ENCODE peak calls at places on chromosomes 4 and X, in six cellular contexts. One of them, this sample, is unnamed.

GRCh38 chr4:168164915-168165548 is 72.7 kb downstream of the ANXA10 start:
- DNase-seq in lower lobe of right lung: no peak
- DNase-seq in upper lobe of left lung: no peak
- DNase-seq in neural progenitor cell: no peak
- DNase-seq in ovary: no peak
- DNase-seq in lung: no peak
- DNase-seq in this sample: no peak

GRCh38 chr4:54152846-54153600 is 53.1 kb downstream of the GSX2 start:
- DNase-seq in lower lobe of right lung: no peak
- DNase-seq in upper lobe of left lung: no peak
- DNase-seq in neural progenitor cell: no peak
- DNase-seq in ovary: no peak
- DNase-seq in lung: no peak
- DNase-seq in this sample: peak; percentile 41

GRCh38 chr4:100428051-100428450 is 89.8 kb downstream of the EMCN start:
- DNase-seq in lower lobe of right lung: no peak
- DNase-seq in upper lobe of left lung: peak; percentile 30
- DNase-seq in neural progenitor cell: no peak
- DNase-seq in ovary: no peak
- DNase-seq in lung: no peak
- DNase-seq in this sample: no peak

GRCh38 chrX:2325076-2325784 is 175.5 kb downstream of the DHRSX start:
- DNase-seq in lower lobe of right lung: peak; percentile 55
- DNase-seq in upper lobe of left lung: peak; percentile 90
- DNase-seq in neural progenitor cell: no peak
- DNase-seq in ovary: peak; percentile 87
- DNase-seq in lung: peak; percentile 84
- DNase-seq in this sample: peak; percentile 56

GRCh38 chrX:145533534-145533933 is 284.1 kb upstream of the SLITRK2 start:
- DNase-seq in lower lobe of right lung: no peak
- DNase-seq in upper lobe of left lung: no peak
- DNase-seq in neural progenitor cell: no peak
- DNase-seq in ovary: no peak
- DNase-seq in lung: no peak
- DNase-seq in this sample: no peak

GRCh38 chr4:30719363-30720020 is 677 bp upstream of the PCDH7 start:
- DNase-seq in lower lobe of right lung: no peak
- DNase-seq in upper lobe of left lung: no peak
- DNase-seq in neural progenitor cell: peak; percentile 87
- DNase-seq in ovary: peak; percentile 45
- DNase-seq in lung: no peak
- DNase-seq in this sample: no peak

GRCh38 chr4:122695226-122695625 is 37.3 kb upstream of the BBS12 start:
- DNase-seq in lower lobe of right lung: no peak
- DNase-seq in upper lobe of left lung: no peak
- DNase-seq in neural progenitor cell: no peak
- DNase-seq in ovary: no peak
- DNase-seq in lung: no peak
- DNase-seq in this sample: no peak

GRCh38 chr4:41506071-41506470 is 31.9 kb upstream of the LIMCH1 start:
- DNase-seq in lower lobe of right lung: no peak
- DNase-seq in upper lobe of left lung: no peak
- DNase-seq in neural progenitor cell: no peak
- DNase-seq in ovary: no peak
- DNase-seq in lung: no peak
- DNase-seq in this sample: no peak

GRCh38 chr4:104750008-104750407 is 255.3 kb upstream of the CXXC4 start:
- DNase-seq in lower lobe of right lung: no peak
- DNase-seq in upper lobe of left lung: no peak
- DNase-seq in neural progenitor cell: no peak
- DNase-seq in ovary: no peak
- DNase-seq in lung: no peak
- DNase-seq in this sample: no peak

GRCh38 chr4:39689970-39690369 is 8.0 kb upstream of the UBE2K start:
- DNase-seq in lower lobe of right lung: no peak
- DNase-seq in upper lobe of left lung: no peak
- DNase-seq in neural progenitor cell: no peak
- DNase-seq in ovary: no peak
- DNase-seq in lung: no peak
- DNase-seq in this sample: no peak

GRCh38 chr4:152663203-152664066 is 16.4 kb downstream of the TMEM154 start:
- DNase-seq in lower lobe of right lung: no peak
- DNase-seq in upper lobe of left lung: no peak
- DNase-seq in neural progenitor cell: no peak
- DNase-seq in ovary: no peak
- DNase-seq in lung: no peak
- DNase-seq in this sample: no peak

GRCh38 chr4:140427919-140428471 is 547 bp upstream of the CLGN start:
- DNase-seq in lower lobe of right lung: no peak
- DNase-seq in upper lobe of left lung: no peak
- DNase-seq in neural progenitor cell: no peak
- DNase-seq in ovary: no peak
- DNase-seq in lung: no peak
- DNase-seq in this sample: no peak

GRCh38 chrX:35380808-35381700 is 417.1 kb upstream of the MAGEB16 start:
- DNase-seq in lower lobe of right lung: no peak
- DNase-seq in upper lobe of left lung: no peak
- DNase-seq in neural progenitor cell: peak; percentile 36
- DNase-seq in ovary: no peak
- DNase-seq in lung: no peak
- DNase-seq in this sample: no peak

GRCh38 chr4:13783800-13784411 is 156.4 kb upstream of the BOD1L1 start:
- DNase-seq in lower lobe of right lung: no peak
- DNase-seq in upper lobe of left lung: no peak
- DNase-seq in neural progenitor cell: peak; percentile 42
- DNase-seq in ovary: no peak
- DNase-seq in lung: no peak
- DNase-seq in this sample: no peak

GRCh38 chr4:116906758-116907157 is 178.6 kb downstream of the TRAM1L1 start:
- DNase-seq in lower lobe of right lung: no peak
- DNase-seq in upper lobe of left lung: no peak
- DNase-seq in neural progenitor cell: no peak
- DNase-seq in ovary: no peak
- DNase-seq in lung: no peak
- DNase-seq in this sample: no peak

GRCh38 chr4:151484396-151485102 is 75.6 kb downstream of the FHIP1A start:
- DNase-seq in lower lobe of right lung: no peak
- DNase-seq in upper lobe of left lung: no peak
- DNase-seq in neural progenitor cell: peak; percentile 26
- DNase-seq in ovary: no peak
- DNase-seq in lung: no peak
- DNase-seq in this sample: no peak

GRCh38 chr4:81506731-81507130 is 35.0 kb upstream of the RASGEF1B start:
- DNase-seq in lower lobe of right lung: no peak
- DNase-seq in upper lobe of left lung: no peak
- DNase-seq in neural progenitor cell: no peak
- DNase-seq in ovary: no peak
- DNase-seq in lung: no peak
- DNase-seq in this sample: no peak
- H3K4me1 ChIP-seq in lower lobe of right lung: peaks cover 46% of the 10 kb centered on the region
- H3K4me1 ChIP-seq in upper lobe of left lung: peaks cover 58% of the 10 kb centered on the region
- H3K4me1 ChIP-seq in neural progenitor cell: peaks cover 15% of the 10 kb centered on the region
- H3K4me1 ChIP-seq in ovary: no peaks in the 10 kb centered on the region
- H3K4me1 ChIP-seq in lung: peaks cover 8% of the 10 kb centered on the region
- H3K4me1 ChIP-seq in this sample: no peaks in the 10 kb centered on the region

GRCh38 chrX:84192006-84192405 is 4.0 kb upstream of the RPS6KA6 start:
- DNase-seq in lower lobe of right lung: no peak
- DNase-seq in upper lobe of left lung: no peak
- DNase-seq in neural progenitor cell: no peak
- DNase-seq in ovary: no peak
- DNase-seq in lung: no peak
- DNase-seq in this sample: no peak
- H3K4me3 ChIP-seq in lower lobe of right lung: no peak overlapping the region
- H3K4me3 ChIP-seq in upper lobe of left lung: no peak overlapping the region
- H3K4me3 ChIP-seq in neural progenitor cell: no peak overlapping the region
- H3K4me3 ChIP-seq in ovary: no peak overlapping the region
- H3K4me3 ChIP-seq in lung: no peak overlapping the region
- H3K4me3 ChIP-seq in this sample: no peak overlapping the region

GRCh38 chr4:76212301-76212700 is 1.3 kb downstream of the SCARB2 start:
- DNase-seq in lower lobe of right lung: no peak
- DNase-seq in upper lobe of left lung: no peak
- DNase-seq in neural progenitor cell: no peak
- DNase-seq in ovary: no peak
- DNase-seq in lung: no peak
- DNase-seq in this sample: no peak
- H3K4me1 ChIP-seq in lower lobe of right lung: peaks cover 88% of the 10 kb centered on the region
- H3K4me1 ChIP-seq in upper lobe of left lung: peaks cover 70% of the 10 kb centered on the region
- H3K4me1 ChIP-seq in neural progenitor cell: peaks cover 23% of the 10 kb centered on the region
- H3K4me1 ChIP-seq in ovary: peaks cover 17% of the 10 kb centered on the region
- H3K4me1 ChIP-seq in lung: peaks cover 12% of the 10 kb centered on the region
- H3K4me1 ChIP-seq in this sample: peaks cover 2% of the 10 kb centered on the region

DNA sequence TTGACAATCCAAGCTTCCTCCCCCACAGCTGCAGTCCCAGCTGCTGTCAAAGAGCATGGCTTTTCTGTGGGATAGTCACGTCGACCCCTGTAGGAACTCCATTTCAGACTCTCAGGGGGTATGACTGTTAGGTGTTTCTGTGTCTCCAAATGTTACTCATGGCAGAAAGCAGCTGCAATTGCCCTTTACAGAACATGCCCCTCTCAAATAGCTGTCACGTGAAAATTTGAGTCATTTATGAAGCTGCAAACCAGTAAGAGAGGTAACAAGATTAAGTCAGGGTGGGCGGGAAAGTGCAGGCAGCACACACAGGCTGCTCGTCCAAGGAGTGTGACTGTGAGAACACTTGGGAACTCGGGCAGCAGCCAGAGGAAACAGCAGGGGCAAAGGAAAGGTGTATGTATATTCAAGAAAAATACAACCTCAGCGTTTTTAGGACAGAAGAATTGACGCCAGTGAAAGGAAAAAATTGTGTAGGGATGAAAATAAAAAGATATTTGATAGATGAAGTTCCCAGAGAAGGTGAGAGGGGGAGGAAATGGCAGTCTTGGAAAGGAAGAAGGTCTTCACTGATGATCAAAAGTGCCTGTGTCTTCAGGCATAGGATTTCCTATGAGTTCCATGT is 66.5 kb upstream of the TMEM184C start:
- DNase-seq in lower lobe of right lung: no peak
- DNase-seq in upper lobe of left lung: no peak
- DNase-seq in neural progenitor cell: peak; percentile 7
- DNase-seq in ovary: no peak
- DNase-seq in lung: no peak
- DNase-seq in this sample: no peak
- H3K4me3 ChIP-seq in lower lobe of right lung: no peak overlapping the region
- H3K4me3 ChIP-seq in upper lobe of left lung: no peak overlapping the region
- H3K4me3 ChIP-seq in neural progenitor cell: no peak overlapping the region
- H3K4me3 ChIP-seq in ovary: no peak overlapping the region
- H3K4me3 ChIP-seq in lung: no peak overlapping the region
- H3K4me3 ChIP-seq in this sample: no peak overlapping the region

GRCh38 chr4:77899607-77900006 is 37.0 kb downstream of the MRPL1 start:
- DNase-seq in lower lobe of right lung: no peak
- DNase-seq in upper lobe of left lung: no peak
- DNase-seq in neural progenitor cell: no peak
- DNase-seq in ovary: no peak
- DNase-seq in lung: no peak
- DNase-seq in this sample: no peak
- H3K4me1 ChIP-seq in lower lobe of right lung: no peaks in the 10 kb centered on the region
- H3K4me1 ChIP-seq in upper lobe of left lung: no peaks in the 10 kb centered on the region
- H3K4me1 ChIP-seq in neural progenitor cell: no peaks in the 10 kb centered on the region
- H3K4me1 ChIP-seq in ovary: no peaks in the 10 kb centered on the region
- H3K4me1 ChIP-seq in lung: no peaks in the 10 kb centered on the region
- H3K4me1 ChIP-seq in this sample: no peaks in the 10 kb centered on the region